ENCODE peak calls at places on chromosomes 12 and 14, in seven cellular contexts. I is glutamatergic neuron; Q is AG04449; X is cardiac fibroblast; L is gastrocnemius medialis; B is activated T-cell treated with anti-CD3 and anti-CD28 coated beads, Interleukin-2, amount 50 U/mL, for 72 hours; N is substantia nigra. Z is an unnamed sample.

GRCh38 chr14:36816481-36816880 is 154.8 kb downstream of the PAX9 start:
- DNase-seq in I (no peak), Q (no peak), X (no peak), L (no peak), B (no peak), N (no peak), Z (no peak)

GRCh38 chr14:68952544-68953535 is 26.3 kb downstream of the ACTN1 start:
- DNase-seq in I (no peak), Q (no peak), X (peak; percentile 79), L (no peak), B (peak; percentile 22), N (no peak), Z (peak; percentile 70)

GRCh38 chr12:70242695-70243509 is at the start of gene CNOT2:
- DNase-seq in I (peak; percentile 93), Q (no peak), X (peak; percentile 95), L (peak; percentile 85), B (peak; percentile 92), N (peak; percentile 60), Z (peak; percentile 90)

GRCh38 chr12:93127582-93128331 is 198.7 kb upstream of the EEA1 start:
- DNase-seq in I (no peak), Q (no peak), X (peak; percentile 96), L (peak; percentile 36), B (no peak), N (no peak), Z (peak; percentile 100)

GRCh38 chr12:66232258-66232657 is 43.2 kb downstream of the IRAK3 start:
- DNase-seq in I (no peak), Q (no peak), X (no peak), L (no peak), B (no peak), N (no peak), Z (no peak)

GRCh38 chr12:104720346-104721064 is 237.6 kb downstream of the SLC41A2 start:
- DNase-seq in I (no peak), Q (no peak), X (peak; percentile 33), L (no peak), B (peak; percentile 70), N (no peak), Z (peak; percentile 73)

GRCh38 chr12:72485017-72485701 is 213.0 kb downstream of the TRHDE start:
- DNase-seq in I (no peak), Q (no peak), X (no peak), L (no peak), B (no peak), N (no peak), Z (no peak)

GRCh38 chr12:71397433-71397954 is 42.1 kb upstream of the LGR5 start:
- DNase-seq in I (no peak), Q (no peak), X (peak; percentile 8), L (no peak), B (no peak), N (no peak), Z (peak; percentile 24)

GRCh38 chr14:99067141-99067920 is 204.7 kb downstream of the BCL11B start:
- DNase-seq in I (no peak), Q (no peak), X (no peak), L (no peak), B (no peak), N (no peak), Z (no peak)

GRCh38 chr12:79451988-79452387 is 238.8 kb downstream of the PAWR start:
- DNase-seq in I (peak; percentile 22), Q (peak; percentile 49), X (peak; percentile 95), L (peak; percentile 9), B (no peak), N (no peak), Z (peak; percentile 96)

GRCh38 chr12:4645023-4645422 is 3.8 kb downstream of the AKAP3 start:
- DNase-seq in I (no peak), Q (no peak), X (no peak), L (no peak), B (no peak), N (no peak), Z (no peak)

GRCh38 chr12:67269632-67270578 is 747 bp downstream of the CAND1 start:
- DNase-seq in I (peak; percentile 61), Q (no peak), X (peak; percentile 22), L (no peak), B (peak; percentile 61), N (peak; percentile 42), Z (peak; percentile 35)

GRCh38 chr12:3141339-3142321 is 64.5 kb downstream of the TSPAN9 start:
- DNase-seq in I (no peak), Q (no peak), X (no peak), L (no peak), B (no peak), N (no peak), Z (no peak)

GRCh38 chr12:63294327-63294632 is 143.3 kb upstream of the AVPR1A start:
- DNase-seq in I (no peak), Q (peak; percentile 19), X (peak; percentile 92), L (no peak), B (no peak), N (no peak), Z (peak; percentile 93)

GRCh38 chr12:119949145-119949544 is 39.9 kb upstream of the BICDL1 start:
- DNase-seq in I (no peak), Q (no peak), X (no peak), L (no peak), B (no peak), N (no peak), Z (no peak)

GRCh38 chr14:99194736-99195135 is 77.3 kb downstream of the BCL11B start:
- DNase-seq in I (no peak), Q (no peak), X (no peak), L (no peak), B (no peak), N (no peak), Z (no peak)